ENCODE peak calls at places on chromosomes 3 and 15, in ten cellular contexts. Z, L, F, N, Q, M, G, K, B and H are unnamed samples.
A peak's percentile ranks its signal among the peaks of the same experiment; 100 is the strongest.

GRCh38 chr3:196528639-196529233 is 13.6 kb upstream of the SMCO1 start:
- DNase-seq in Z (peak; percentile 70), L (peak; percentile 81), F (peak; percentile 82), N (peak; percentile 79), Q (peak; percentile 70), M (peak; percentile 53), G (peak; percentile 50), K (no peak), B (peak; percentile 21), H (peak; percentile 96)

GRCh38 chr3:82080792-82081191 is 319.3 kb upstream of the GBE1 start:
- DNase-seq in Z (no peak), L (no peak), F (no peak), N (no peak), Q (no peak), M (no peak), G (peak; percentile 13), K (no peak), B (no peak), H (no peak)

GRCh38 chr3:118075873-118076272 is 958.8 kb downstream of the IGSF11 start:
- DNase-seq in Z (no peak), L (no peak), F (no peak), N (no peak), Q (no peak), M (no peak), G (no peak), K (no peak), B (no peak), H (no peak)

GRCh38 chr15:62777657-62778056 is 264.9 kb upstream of the TPM1 start:
- DNase-seq in Z (no peak), L (no peak), F (no peak), N (no peak), Q (no peak), M (no peak), G (no peak), K (no peak), B (peak; percentile 50), H (no peak)

GRCh38 chr15:69031013-69032001 is 16.8 kb downstream of the NOX5 start:
- DNase-seq in Z (no peak), L (peak; percentile 24), F (peak; percentile 67), N (peak; percentile 44), Q (peak; percentile 48), M (peak; percentile 44), G (peak; percentile 27), K (no peak), B (peak; percentile 40), H (peak; percentile 92)

GRCh38 chr3:44099566-44100297 is 142.0 kb upstream of the TOPAZ1 start:
- DNase-seq in Z (no peak), L (no peak), F (no peak), N (no peak), Q (no peak), M (no peak), G (no peak), K (no peak), B (no peak), H (no peak)

GRCh38 chr3:195883160-195883559 is 25.2 kb downstream of the TNK2 start:
- DNase-seq in Z (no peak), L (no peak), F (peak; percentile 44), N (no peak), Q (peak; percentile 10), M (no peak), G (no peak), K (no peak), B (no peak), H (no peak)

GRCh38 chr3:11273945-11274344 is 1.7 kb downstream of the ATG7 start:
- DNase-seq in Z (no peak), L (no peak), F (no peak), N (no peak), Q (no peak), M (no peak), G (no peak), K (no peak), B (no peak), H (no peak)

GRCh38 chr15:48719668-48720067 is 74.2 kb upstream of the FBN1 start:
- DNase-seq in Z (no peak), L (no peak), F (no peak), N (no peak), Q (no peak), M (no peak), G (no peak), K (no peak), B (no peak), H (no peak)

GRCh38 chr15:48722764-48723661 is 77.5 kb upstream of the FBN1 start:
- DNase-seq in Z (no peak), L (no peak), F (no peak), N (no peak), Q (no peak), M (peak; percentile 86), G (peak; percentile 73), K (no peak), B (peak; percentile 95), H (no peak)

GRCh38 chr15:48720646-48721045 is 75.1 kb upstream of the FBN1 start:
- DNase-seq in Z (no peak), L (no peak), F (no peak), N (no peak), Q (no peak), M (no peak), G (no peak), K (no peak), B (peak; percentile 8), H (no peak)

GRCh38 chr15:48718646-48719045 is 73.1 kb upstream of the FBN1 start:
- DNase-seq in Z (no peak), L (no peak), F (peak; percentile 55), N (peak; percentile 36), Q (no peak), M (no peak), G (no peak), K (no peak), B (peak; percentile 18), H (no peak)

GRCh38 chr15:48721061-48721810 is 75.7 kb upstream of the FBN1 start:
- DNase-seq in Z (no peak), L (no peak), F (peak; percentile 49), N (no peak), Q (no peak), M (no peak), G (no peak), K (no peak), B (no peak), H (no peak)
- H3K4me3 ChIP-seq in Z (no peak overlapping the region), L (no peak overlapping the region), F (no peak overlapping the region), N (no peak overlapping the region), Q (no peak overlapping the region), M (no peak overlapping the region), G (no peak overlapping the region), K (no peak overlapping the region), B (no peak overlapping the region), H (no peak overlapping the region)

GRCh38 chr15:45123397-45123796 is 6.3 kb downstream of the DUOXA1 start:
- DNase-seq in Z (no peak), L (no peak), F (no peak), N (no peak), Q (no peak), M (no peak), G (no peak), K (no peak), B (no peak), H (no peak)

GRCh38 chr15:45129651-45130129 is at the start of the genes DUOX1 and DUOXA1:
- DNase-seq in Z (no peak), L (peak; percentile 19), F (peak; percentile 66), N (peak; percentile 42), Q (no peak), M (no peak), G (no peak), K (no peak), B (peak; percentile 56), H (peak; percentile 94)

GRCh38 chr15:45128971-45129639 is 574 bp downstream of the DUOXA1 start:
- DNase-seq in Z (no peak), L (no peak), F (no peak), N (peak; percentile 21), Q (no peak), M (no peak), G (no peak), K (no peak), B (no peak), H (peak; percentile 79)

GRCh38 chr15:45130291-45131000 is 652 bp downstream of the DUOX1 start:
- DNase-seq in Z (no peak), L (no peak), F (no peak), N (no peak), Q (no peak), M (no peak), G (no peak), K (no peak), B (no peak), H (peak; percentile 38)

DNA sequence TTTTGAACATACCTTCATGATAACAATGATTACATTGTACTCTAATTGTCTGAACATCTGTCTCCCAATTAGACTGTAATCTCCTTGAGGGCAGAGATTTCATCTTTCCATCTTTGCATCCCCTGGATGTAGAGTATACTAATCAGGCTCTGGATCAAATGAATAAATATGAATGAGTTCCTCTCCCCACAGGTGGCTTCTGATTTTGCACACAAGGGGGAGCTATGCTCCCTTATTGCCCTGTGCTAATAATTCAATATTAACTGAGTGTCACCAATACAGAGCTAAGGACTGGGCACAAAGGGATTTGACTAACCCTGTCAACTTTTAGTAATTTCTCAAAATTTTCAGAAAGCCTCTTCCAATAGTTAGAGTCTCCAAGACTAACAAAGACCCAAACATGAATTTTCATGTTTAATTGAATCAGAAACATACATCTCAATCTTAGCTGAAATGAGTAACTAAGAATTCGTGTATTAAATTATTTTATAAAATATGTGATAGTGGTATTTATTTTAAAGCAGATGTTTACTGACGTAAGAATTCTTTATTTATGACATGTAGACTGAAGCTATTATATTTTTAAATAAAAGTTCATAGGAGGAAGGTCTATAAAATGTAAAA is 3.0 kb downstream of the DUOXA1 start:
- DNase-seq in Z (no peak), L (peak; percentile 52), F (no peak), N (no peak), Q (no peak), M (no peak), G (peak; percentile 28), K (peak; percentile 25), B (peak; percentile 55), H (no peak)
- H3K27me3 ChIP-seq in Z (peaks cover 3% of the 10 kb centered on the region), L (peaks cover 28% of the 10 kb centered on the region), F (peaks cover 15% of the 10 kb centered on the region), N (peaks cover 65% of the 10 kb centered on the region), Q (peaks cover 10% of the 10 kb centered on the region), M (peaks cover 55% of the 10 kb centered on the region), G (peaks cover 36% of the 10 kb centered on the region), K (peaks cover 3% of the 10 kb centered on the region), B (no peaks in the 10 kb centered on the region), H (peaks cover 72% of the 10 kb centered on the region)

DNA sequence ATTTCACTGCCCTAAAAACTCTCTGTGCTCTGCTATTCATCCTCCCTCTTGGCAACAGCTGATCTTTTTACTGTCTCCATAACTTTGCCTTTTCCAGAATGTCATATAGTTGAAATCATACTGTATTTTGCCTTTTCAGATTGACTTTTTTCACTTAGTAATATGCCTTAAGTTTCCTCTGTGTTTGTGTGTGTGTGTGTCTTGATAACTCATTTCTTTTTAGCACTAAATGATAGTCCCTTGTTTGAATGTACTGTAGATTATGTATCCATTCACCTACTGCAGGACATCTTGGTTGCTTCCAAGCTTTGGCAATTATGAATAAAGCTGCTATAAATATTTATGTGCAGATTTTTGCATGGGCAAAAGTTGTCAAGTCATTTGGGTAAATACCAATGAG is 9.5 kb downstream of the PARP15 start:
- DNase-seq in Z (no peak), L (no peak), F (no peak), N (no peak), Q (no peak), M (no peak), G (no peak), K (no peak), B (no peak), H (no peak)
- H3K36me3 ChIP-seq in Z (peaks cover 3% of the 10 kb centered on the region), L (no peaks in the 10 kb centered on the region), F (no peaks in the 10 kb centered on the region), N (no peaks in the 10 kb centered on the region), Q (no peaks in the 10 kb centered on the region), M (no peaks in the 10 kb centered on the region), G (no peaks in the 10 kb centered on the region), K (no peaks in the 10 kb centered on the region), B (no peaks in the 10 kb centered on the region), H (no peaks in the 10 kb centered on the region)

DNA sequence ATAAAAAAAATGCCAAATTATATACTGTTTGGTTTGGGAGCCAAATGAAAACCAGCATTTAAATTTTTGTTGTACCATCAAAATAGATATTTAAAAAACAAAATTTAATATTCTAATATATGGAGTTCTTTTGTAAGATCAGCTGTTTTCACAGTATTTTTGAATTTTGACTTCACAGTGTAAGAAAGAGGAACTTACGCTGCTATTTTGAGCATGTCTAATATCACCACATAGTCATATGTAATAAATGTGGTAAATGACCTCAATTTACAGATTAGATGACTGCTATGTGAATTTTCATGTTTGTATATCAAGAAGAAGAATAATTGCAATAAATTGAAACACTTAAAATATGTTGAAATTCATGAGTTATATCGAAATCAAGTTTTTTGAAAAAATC is 189.6 kb downstream of the ARRDC4 start:
- DNase-seq in Z (no peak), L (no peak), F (no peak), N (no peak), Q (no peak), M (no peak), G (no peak), K (no peak), B (no peak), H (no peak)
- H3K4me3 ChIP-seq in Z (no peak overlapping the region), L (no peak overlapping the region), F (no peak overlapping the region), N (no peak overlapping the region), Q (no peak overlapping the region), M (no peak overlapping the region), G (no peak overlapping the region), K (no peak overlapping the region), B (no peak overlapping the region), H (no peak overlapping the region)